ENCODE peak calls at places on chromosomes 5 and 9, in five cellular contexts. One of them, this sample, is unnamed.

GRCh38 chr9:128706671-128707381 is 4.5 kb downstream of the PKN3 start:
- DNase-seq in osteoblast: peak; percentile 64
- DNase-seq in AG08396: no peak
- DNase-seq in non-pigmented ciliary epithelial cell: no peak
- DNase-seq in heart right ventricle: no peak
- DNase-seq in this sample: no peak

GRCh38 chr5:3659907-3660306 is 64.3 kb downstream of the IRX1 start:
- DNase-seq in non-pigmented ciliary epithelial cell: no peak
- DNase-seq in osteoblast: no peak
- DNase-seq in AG08396: no peak
- DNase-seq in heart right ventricle: no peak
- DNase-seq in this sample: no peak

GRCh38 chr9:123176230-123176629 is 92.2 kb downstream of the STRBP start:
- DNase-seq in AG08396: no peak
- DNase-seq in heart right ventricle: no peak
- DNase-seq in non-pigmented ciliary epithelial cell: no peak
- DNase-seq in osteoblast: no peak
- DNase-seq in this sample: no peak

GRCh38 chr9:114037961-114038723 is 40.0 kb downstream of the AMBP start:
- DNase-seq in AG08396: no peak
- DNase-seq in non-pigmented ciliary epithelial cell: no peak
- DNase-seq in osteoblast: peak; percentile 41
- DNase-seq in heart right ventricle: no peak
- DNase-seq in this sample: peak; percentile 71

GRCh38 chr9:112443200-112443599 is 43.4 kb upstream of the KIAA1958 start:
- DNase-seq in heart right ventricle: no peak
- DNase-seq in AG08396: peak; percentile 7
- DNase-seq in osteoblast: no peak
- DNase-seq in non-pigmented ciliary epithelial cell: no peak
- DNase-seq in this sample: no peak

GRCh38 chr9:133054194-133054890 is 7.4 kb upstream of the CEL start:
- DNase-seq in heart right ventricle: peak; percentile 49
- DNase-seq in AG08396: no peak
- DNase-seq in osteoblast: peak; percentile 83
- DNase-seq in non-pigmented ciliary epithelial cell: no peak
- DNase-seq in this sample: no peak

GRCh38 chr9:70406446-70406862 is 8.0 kb downstream of the KLF9 start:
- DNase-seq in AG08396: no peak
- DNase-seq in osteoblast: no peak
- DNase-seq in heart right ventricle: no peak
- DNase-seq in non-pigmented ciliary epithelial cell: no peak
- DNase-seq in this sample: no peak

GRCh38 chr9:136901516-136902258 is 15.4 kb downstream of the TRAF2 start:
- DNase-seq in non-pigmented ciliary epithelial cell: no peak
- DNase-seq in AG08396: peak; percentile 75
- DNase-seq in osteoblast: peak; percentile 94
- DNase-seq in heart right ventricle: no peak
- DNase-seq in this sample: no peak

GRCh38 chr5:115069087-115069968 is 100.4 kb downstream of the TRIM36 start:
- DNase-seq in non-pigmented ciliary epithelial cell: peak; percentile 35
- DNase-seq in AG08396: peak; percentile 39
- DNase-seq in osteoblast: peak; percentile 74
- DNase-seq in heart right ventricle: no peak
- DNase-seq in this sample: peak; percentile 6

GRCh38 chr5:137733922-137734695 is 1.8 kb downstream of the KLHL3 start:
- DNase-seq in osteoblast: no peak
- DNase-seq in non-pigmented ciliary epithelial cell: no peak
- DNase-seq in AG08396: no peak
- DNase-seq in heart right ventricle: no peak
- DNase-seq in this sample: no peak

GRCh38 chr5:60636001-60636400 is 64.0 kb downstream of the DEPDC1B start:
- DNase-seq in non-pigmented ciliary epithelial cell: no peak
- DNase-seq in heart right ventricle: no peak
- DNase-seq in AG08396: no peak
- DNase-seq in osteoblast: no peak
- DNase-seq in this sample: no peak

GRCh38 chr5:148735301-148735700 is 81.0 kb upstream of the HTR4 start:
- DNase-seq in heart right ventricle: no peak
- DNase-seq in osteoblast: no peak
- DNase-seq in AG08396: no peak
- DNase-seq in non-pigmented ciliary epithelial cell: no peak
- DNase-seq in this sample: no peak

GRCh38 chr9:121281614-121282291 is 13.8 kb downstream of the GSN start:
- DNase-seq in heart right ventricle: peak; percentile 90
- DNase-seq in AG08396: no peak
- DNase-seq in osteoblast: no peak
- DNase-seq in non-pigmented ciliary epithelial cell: no peak
- DNase-seq in this sample: peak; percentile 71

GRCh38 chr9:136086213-136086881 is 8.7 kb downstream of the NACC2 start:
- DNase-seq in AG08396: no peak
- DNase-seq in non-pigmented ciliary epithelial cell: no peak
- DNase-seq in osteoblast: peak; percentile 92
- DNase-seq in heart right ventricle: peak; percentile 21
- DNase-seq in this sample: no peak

GRCh38 chr9:130072515-130073235 is 19.0 kb downstream of the GPR107 start:
- DNase-seq in non-pigmented ciliary epithelial cell: peak; percentile 26
- DNase-seq in osteoblast: peak; percentile 83
- DNase-seq in AG08396: no peak
- DNase-seq in heart right ventricle: no peak
- DNase-seq in this sample: no peak

GRCh38 chr5:78569441-78569840 is 79.1 kb downstream of the LHFPL2 start:
- DNase-seq in heart right ventricle: peak; percentile 28
- DNase-seq in AG08396: no peak
- DNase-seq in non-pigmented ciliary epithelial cell: peak; percentile 72
- DNase-seq in osteoblast: no peak
- DNase-seq in this sample: peak; percentile 86

GRCh38 chr9:17783227-17783626 is 204.4 kb downstream of the SH3GL2 start:
- DNase-seq in heart right ventricle: no peak
- DNase-seq in AG08396: no peak
- DNase-seq in osteoblast: peak; percentile 34
- DNase-seq in non-pigmented ciliary epithelial cell: no peak
- DNase-seq in this sample: no peak

GRCh38 chr5:72273547-72273946 is 46.5 kb downstream of the MRPS27 start:
- DNase-seq in heart right ventricle: no peak
- DNase-seq in non-pigmented ciliary epithelial cell: no peak
- DNase-seq in AG08396: no peak
- DNase-seq in osteoblast: peak; percentile 4
- DNase-seq in this sample: no peak

GRCh38 chr9:119026120-119026519 is 343.1 kb downstream of the BRINP1 start:
- DNase-seq in heart right ventricle: peak; percentile 32
- DNase-seq in non-pigmented ciliary epithelial cell: no peak
- DNase-seq in AG08396: no peak
- DNase-seq in osteoblast: peak; percentile 65
- DNase-seq in this sample: no peak

GRCh38 chr5:37722236-37723146 is 117.3 kb downstream of the GDNF start:
- DNase-seq in non-pigmented ciliary epithelial cell: peak; percentile 89
- DNase-seq in AG08396: peak; percentile 69
- DNase-seq in heart right ventricle: no peak
- DNase-seq in osteoblast: no peak
- DNase-seq in this sample: peak; percentile 78

GRCh38 chr9:136204086-136204805 is 682 bp downstream of the LHX3 start:
- DNase-seq in non-pigmented ciliary epithelial cell: no peak
- DNase-seq in osteoblast: no peak
- DNase-seq in heart right ventricle: no peak
- DNase-seq in AG08396: no peak
- DNase-seq in this sample: no peak

GRCh38 chr5:160789219-160789820 is 62.7 kb downstream of the ATP10B start:
- DNase-seq in AG08396: no peak
- DNase-seq in osteoblast: no peak
- DNase-seq in heart right ventricle: no peak
- DNase-seq in non-pigmented ciliary epithelial cell: no peak
- DNase-seq in this sample: no peak

GRCh38 chr5:98519530-98519929 is 253.9 kb upstream of the RGMB start:
- DNase-seq in heart right ventricle: no peak
- DNase-seq in AG08396: no peak
- DNase-seq in osteoblast: no peak
- DNase-seq in non-pigmented ciliary epithelial cell: no peak
- DNase-seq in this sample: no peak

GRCh38 chr5:95624368-95624767 is 4.5 kb downstream of the GPR150 start:
- DNase-seq in non-pigmented ciliary epithelial cell: no peak
- DNase-seq in heart right ventricle: no peak
- DNase-seq in osteoblast: no peak
- DNase-seq in AG08396: no peak
- DNase-seq in this sample: no peak

GRCh38 chr5:164065266-164065665 is 559.8 kb downstream of the MAT2B start:
- DNase-seq in osteoblast: peak; percentile 44
- DNase-seq in AG08396: no peak
- DNase-seq in non-pigmented ciliary epithelial cell: no peak
- DNase-seq in heart right ventricle: no peak
- DNase-seq in this sample: no peak

GRCh38 chr9:92055624-92056023 is 59.6 kb downstream of the SPTLC1 start:
- DNase-seq in heart right ventricle: no peak
- DNase-seq in osteoblast: no peak
- DNase-seq in AG08396: no peak
- DNase-seq in non-pigmented ciliary epithelial cell: no peak
- DNase-seq in this sample: no peak

GRCh38 chr5:141431286-141431685 is 979 bp downstream of the PCDHGA12 start:
- DNase-seq in osteoblast: no peak
- DNase-seq in AG08396: no peak
- DNase-seq in heart right ventricle: no peak
- DNase-seq in non-pigmented ciliary epithelial cell: no peak
- DNase-seq in this sample: no peak

GRCh38 chr9:20476912-20477311 is 145.4 kb downstream of the MLLT3 start:
- DNase-seq in non-pigmented ciliary epithelial cell: no peak
- DNase-seq in heart right ventricle: no peak
- DNase-seq in osteoblast: no peak
- DNase-seq in AG08396: no peak
- DNase-seq in this sample: peak; percentile 46

This sample was measured in retinal pigment epithelial cell.